ENCODE peak calls at places on chromosomes 3 and 15, in seven cellular contexts. One of them, this sample, is unnamed.

GRCh38 chr15:67839358-67839928 is 402 bp downstream of the RNU6-1 start:
- DNase-seq in kidney: no peak
- DNase-seq in cardiac fibroblast: peak
- DNase-seq in effector memory CD8-positive, alpha-beta T cell: no peak
- DNase-seq in NCI-H446: peak
- DNase-seq in KBM-7: peak
- DNase-seq in T-helper 2 cell: no peak
- DNase-seq in this sample: peak

GRCh38 chr3:122403489-122403888 is 12.4 kb downstream of the WDR5B start:
- DNase-seq in NCI-H446: no peak
- DNase-seq in kidney: no peak
- DNase-seq in T-helper 2 cell: no peak
- DNase-seq in effector memory CD8-positive, alpha-beta T cell: no peak
- DNase-seq in cardiac fibroblast: no peak
- DNase-seq in KBM-7: no peak
- DNase-seq in this sample: no peak

GRCh38 chr3:196080997-196081833 is 675 bp downstream of the TFRC start:
- DNase-seq in cardiac fibroblast: peak
- DNase-seq in effector memory CD8-positive, alpha-beta T cell: peak
- DNase-seq in T-helper 2 cell: peak
- DNase-seq in KBM-7: peak
- DNase-seq in kidney: peak
- DNase-seq in NCI-H446: peak
- DNase-seq in this sample: peak

GRCh38 chr3:123739754-123740153 is 144.4 kb downstream of the MYLK start:
- DNase-seq in NCI-H446: no peak
- DNase-seq in KBM-7: no peak
- DNase-seq in effector memory CD8-positive, alpha-beta T cell: no peak
- DNase-seq in kidney: no peak
- DNase-seq in cardiac fibroblast: peak
- DNase-seq in T-helper 2 cell: no peak
- DNase-seq in this sample: no peak

GRCh38 chr15:77527164-77527778 is 105.4 kb downstream of the LINGO1 start:
- DNase-seq in kidney: peak
- DNase-seq in KBM-7: peak
- DNase-seq in T-helper 2 cell: no peak
- DNase-seq in effector memory CD8-positive, alpha-beta T cell: no peak
- DNase-seq in NCI-H446: no peak
- DNase-seq in cardiac fibroblast: peak
- DNase-seq in this sample: peak

GRCh38 chr3:157023211-157023610 is 136.7 kb downstream of the CCNL1 start:
- DNase-seq in NCI-H446: no peak
- DNase-seq in KBM-7: no peak
- DNase-seq in effector memory CD8-positive, alpha-beta T cell: no peak
- DNase-seq in kidney: no peak
- DNase-seq in cardiac fibroblast: no peak
- DNase-seq in T-helper 2 cell: no peak
- DNase-seq in this sample: no peak

GRCh38 chr15:90009301-90010063 is 8.4 kb downstream of the ZNF710 start:
- DNase-seq in KBM-7: peak
- DNase-seq in effector memory CD8-positive, alpha-beta T cell: no peak
- DNase-seq in kidney: no peak
- DNase-seq in NCI-H446: no peak
- DNase-seq in T-helper 2 cell: no peak
- DNase-seq in cardiac fibroblast: no peak
- DNase-seq in this sample: peak

GRCh38 chr15:90031231-90031791 is 30.2 kb downstream of the ZNF710 start:
- DNase-seq in kidney: no peak
- DNase-seq in T-helper 2 cell: no peak
- DNase-seq in KBM-7: peak
- DNase-seq in NCI-H446: no peak
- DNase-seq in effector memory CD8-positive, alpha-beta T cell: no peak
- DNase-seq in cardiac fibroblast: peak
- DNase-seq in this sample: peak

GRCh38 chr15:75583689-75584088 is 4.6 kb upstream of the PTPN9 start:
- DNase-seq in kidney: no peak
- DNase-seq in NCI-H446: no peak
- DNase-seq in cardiac fibroblast: no peak
- DNase-seq in KBM-7: no peak
- DNase-seq in T-helper 2 cell: no peak
- DNase-seq in effector memory CD8-positive, alpha-beta T cell: no peak
- DNase-seq in this sample: no peak

GRCh38 chr15:73325191-73325980 is 43.4 kb downstream of the HCN4 start:
- DNase-seq in cardiac fibroblast: no peak
- DNase-seq in effector memory CD8-positive, alpha-beta T cell: no peak
- DNase-seq in T-helper 2 cell: no peak
- DNase-seq in KBM-7: peak
- DNase-seq in NCI-H446: no peak
- DNase-seq in kidney: no peak
- DNase-seq in this sample: peak